ENCODE peak calls at places on chromosomes 11 and 22, in six cellular contexts. J is nephron progenitor cell, A is GM10248, L is endothelial cell, X is epithelial cell of esophagus, R is OCI-LY7. G is an unnamed sample.

GRCh38 chr22:24380220-24381218 is 46.9 kb upstream of the ADORA2A start:
- DNase-seq in J (no peak), L (no peak), A (no peak), X (no peak), R (no peak), G (no peak)

GRCh38 chr22:32788884-32789624 is 12.5 kb upstream of the TIMP3 start:
- DNase-seq in R (no peak), L (no peak), X (no peak), J (no peak), A (no peak), G (no peak)

GRCh38 chr11:62889484-62890437 is 9.1 kb downstream of the SLC3A2 start:
- DNase-seq in L (no peak), A (no peak), R (no peak), X (no peak), J (peak), G (no peak)

GRCh38 chr11:12900496-12900895 is 108.6 kb upstream of the RASSF10 start:
- DNase-seq in J (no peak), L (no peak), A (no peak), X (peak), R (no peak), G (no peak)

GRCh38 chr11:114259124-114259526 is 37.1 kb upstream of the NNMT start:
- DNase-seq in A (no peak), J (no peak), R (peak), L (no peak), X (peak), G (no peak)

GRCh38 chr11:19087658-19088057 is 27.1 kb upstream of the MRGPRX2 start:
- DNase-seq in A (no peak), J (no peak), R (no peak), L (no peak), X (peak), G (no peak)

GRCh38 chr22:31846161-31847115 is 92.6 kb downstream of the DEPDC5 start:
- DNase-seq in L (no peak), J (no peak), X (no peak), A (peak), R (peak), G (peak)

GRCh38 chr11:77294040-77294439 is 7.4 kb downstream of the GDPD4 start:
- DNase-seq in A (no peak), R (no peak), J (no peak), X (no peak), L (no peak), G (no peak)

GRCh38 chr11:33944693-33945424 is 53.0 kb upstream of the LMO2 start:
- DNase-seq in X (no peak), R (no peak), A (no peak), J (no peak), L (no peak), G (no peak)

GRCh38 chr11:120522021-120522420 is 10.5 kb downstream of the GRIK4 start:
- DNase-seq in A (no peak), J (no peak), X (no peak), R (no peak), L (no peak), G (no peak)

GRCh38 chr11:68337399-68337835 is 25.0 kb downstream of the LRP5 start:
- DNase-seq in J (no peak), X (peak), A (no peak), L (no peak), R (no peak), G (no peak)

GRCh38 chr11:23123766-23124165 is 263.5 kb upstream of the CCDC179 start:
- DNase-seq in J (no peak), X (peak), L (no peak), A (no peak), R (no peak), G (no peak)

GRCh38 chr11:68724293-68724692 is 27.0 kb downstream of the TESMIN start:
- DNase-seq in R (no peak), A (no peak), L (no peak), J (no peak), X (no peak), G (no peak)

GRCh38 chr11:72584933-72585597 is 89.2 kb downstream of the PDE2A start:
- DNase-seq in R (no peak), A (no peak), L (no peak), X (no peak), J (no peak), G (no peak)

GRCh38 chr11:85826096-85826855 is 15.3 kb upstream of the SYTL2 start:
- DNase-seq in X (peak), J (peak), R (peak), A (peak), L (peak), G (no peak)

GRCh38 chr11:22461626-22462025 is 123.4 kb downstream of the SLC17A6 start:
- DNase-seq in L (no peak), R (no peak), A (no peak), J (no peak), X (peak), G (no peak)

GRCh38 chr11:32919338-32919737 is 26.7 kb downstream of the QSER1 start:
- DNase-seq in A (no peak), R (no peak), X (no peak), L (no peak), J (no peak), G (no peak)

GRCh38 chr11:96230686-96231085 is 112.3 kb downstream of the MAML2 start:
- DNase-seq in L (no peak), R (no peak), J (no peak), A (no peak), X (no peak), G (no peak)

GRCh38 chr11:133663135-133663534 is 130.8 kb upstream of the OPCML start:
- DNase-seq in A (no peak), L (no peak), X (no peak), R (no peak), J (no peak), G (no peak)

GRCh38 chr22:36470994-36471331 is 10.5 kb downstream of the TXN2 start:
- DNase-seq in X (peak), L (no peak), A (no peak), J (no peak), R (no peak), G (no peak)

DNA sequence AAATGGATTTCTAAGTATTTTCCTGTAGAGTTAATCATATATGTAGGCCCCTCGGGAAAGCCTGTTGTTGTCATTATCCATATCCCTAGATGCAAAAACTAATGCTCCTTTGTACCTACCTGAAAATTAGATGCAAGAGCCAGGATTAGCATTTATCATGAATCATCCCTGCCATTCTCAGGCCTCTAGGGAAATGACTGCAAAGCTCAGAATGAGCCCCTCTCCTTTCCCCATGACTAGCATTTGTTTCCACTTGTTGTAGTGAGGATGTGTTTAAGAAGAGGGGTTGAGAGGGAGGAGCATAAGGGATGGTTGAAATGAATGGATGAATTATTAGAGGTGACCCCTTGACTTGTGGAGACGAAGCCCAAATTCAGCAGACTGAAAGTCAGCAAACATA is 537.9 kb downstream of the NTM start:
- DNase-seq in L (no peak), R (no peak), J (no peak), X (peak), A (no peak), G (no peak)
- TF ChIP-seq CTCF in L (no peak), R (no peak), J (no peak), X (no peak), A (no peak), G (no peak)

GRCh38 chr11:38577769-38578168 is 1979.7 kb upstream of the RAG2 start:
- DNase-seq in X (no peak), L (no peak), J (no peak), A (no peak), R (no peak), G (no peak)
- TF ChIP-seq CTCF in X (no peak), L (no peak), J (no peak), A (no peak), R (no peak), G (no peak)

GRCh38 chr11:60078742-60079141 is 9.7 kb upstream of the MS4A2 start:
- DNase-seq in X (no peak), R (no peak), A (no peak), L (no peak), J (no peak), G (no peak)
- TF ChIP-seq CTCF in X (no peak), R (no peak), A (no peak), L (no peak), J (no peak), G (no peak)

DNA sequence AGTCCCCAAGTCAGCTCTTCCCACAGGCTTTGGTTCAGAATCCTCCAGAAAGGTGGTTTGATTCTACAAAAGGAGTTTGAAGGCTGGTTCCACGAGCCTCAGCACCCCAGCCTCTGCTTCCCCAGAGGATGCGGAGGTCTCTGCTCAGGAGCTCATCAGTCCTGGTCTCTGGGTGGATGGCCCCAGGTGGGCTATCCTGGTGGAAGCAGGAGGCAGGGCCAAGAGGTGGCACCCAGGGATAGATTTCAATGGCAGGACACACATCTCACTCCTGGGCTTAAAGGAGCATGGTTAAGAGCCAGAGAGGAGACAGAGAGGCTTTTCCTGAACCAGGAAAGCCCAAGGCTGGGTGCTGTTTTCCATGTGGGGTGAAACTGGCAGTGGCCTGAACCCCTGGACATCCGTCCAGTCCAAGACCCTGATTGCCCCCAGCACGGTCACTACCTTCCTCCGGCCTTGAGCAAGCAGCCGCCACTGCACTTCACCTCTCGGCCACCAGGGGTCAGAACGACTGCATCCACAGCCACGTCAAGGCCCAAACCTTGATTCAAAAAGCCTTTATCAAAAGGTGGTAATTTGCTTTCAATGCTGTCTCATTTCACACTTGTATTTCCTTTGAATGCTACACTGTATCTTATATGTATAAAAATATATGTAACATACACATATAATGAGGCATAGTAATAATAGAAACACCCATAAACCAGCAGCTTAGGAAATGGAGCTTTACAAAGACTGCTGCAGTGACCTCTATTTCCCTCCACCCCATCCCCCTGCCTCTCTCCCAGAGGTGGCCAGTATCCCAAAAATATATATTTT is 19.3 kb upstream of the FXYD2 start:
- DNase-seq in L (peak), J (peak), X (peak), A (peak), R (peak), G (peak)
- TF ChIP-seq CTCF in L (peak), J (peak), X (peak), A (peak), R (peak), G (peak)

GRCh38 chr22:19559324-19559811 is 35.2 kb upstream of the CLDN5 start:
- DNase-seq in X (peak), R (no peak), J (no peak), A (no peak), L (no peak), G (no peak)
- TF ChIP-seq CTCF in X (peak), R (no peak), J (no peak), A (no peak), L (no peak), G (no peak)

GRCh38 chr22:39518996-39519680 is 1.2 kb upstream of the ATF4 start:
- DNase-seq in X (no peak), L (no peak), A (no peak), J (no peak), R (peak), G (peak)
- TF ChIP-seq CTCF in X (no peak), L (no peak), A (no peak), J (no peak), R (no peak), G (no peak)

GRCh38 chr11:61265357-61265756 is 24.4 kb downstream of the PGA5 start:
- DNase-seq in X (no peak), L (no peak), R (no peak), A (no peak), J (no peak), G (no peak)
- TF ChIP-seq CTCF in X (no peak), L (no peak), R (no peak), A (no peak), J (no peak), G (no peak)

DNA sequence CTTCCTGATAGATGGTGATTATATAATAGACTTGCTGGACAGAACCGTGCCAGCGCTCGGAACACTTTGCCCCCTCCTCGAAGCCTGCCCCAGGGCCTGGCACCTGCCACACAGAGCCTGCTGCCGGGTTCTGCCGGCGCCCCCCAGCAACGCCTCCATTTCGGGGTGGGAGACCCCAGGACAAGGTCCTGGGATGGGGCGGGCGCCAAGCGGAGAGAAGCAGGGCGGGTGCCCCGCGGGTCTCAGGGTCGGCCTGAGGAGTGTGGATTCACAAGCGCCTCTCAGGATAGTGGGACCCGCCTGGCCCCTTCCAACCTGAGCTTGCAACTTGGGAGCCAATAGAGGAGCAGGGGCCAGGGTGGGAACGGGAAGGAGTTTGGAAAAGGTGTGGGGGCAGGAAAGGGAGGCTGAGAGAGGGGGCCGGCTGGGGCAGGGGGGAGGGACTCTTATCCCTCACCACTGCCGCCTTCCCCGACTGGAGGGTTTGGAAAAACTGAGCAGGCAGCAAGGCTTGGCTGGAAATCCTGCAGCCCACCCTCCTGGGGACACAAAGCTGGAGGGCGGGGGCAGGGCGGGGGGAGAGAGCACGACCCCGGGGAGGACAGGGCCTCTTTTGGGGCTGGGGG is 3.3 kb upstream of the BCL9L start:
- DNase-seq in L (peak), R (peak), X (peak), A (no peak), J (peak), G (no peak)
- TF ChIP-seq CTCF in L (no peak), R (no peak), X (no peak), A (no peak), J (no peak), G (no peak)

DNA sequence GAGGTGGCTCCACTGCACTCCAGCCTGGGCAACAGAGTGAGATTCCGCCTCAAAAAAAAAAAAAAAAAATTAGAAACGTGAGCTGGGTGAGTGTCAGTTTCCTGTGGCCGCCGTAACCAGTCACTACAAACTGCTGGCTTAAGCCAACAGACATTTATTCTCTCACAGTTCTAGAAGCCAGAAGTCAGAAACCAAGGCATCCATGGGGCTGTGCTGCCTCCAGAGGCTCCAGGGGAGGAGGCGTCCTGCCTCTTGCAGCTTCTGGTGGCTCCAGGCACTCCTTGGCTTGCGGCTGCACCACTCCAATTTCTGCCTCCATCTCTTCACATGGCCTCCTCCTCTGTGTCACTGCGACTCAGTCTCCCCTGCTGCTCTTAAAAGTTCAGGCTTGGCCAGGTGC is 11.1 kb upstream of the KIAA0930 start:
- DNase-seq in A (no peak), X (no peak), J (no peak), L (no peak), R (no peak), G (no peak)
- TF ChIP-seq CTCF in A (no peak), X (no peak), J (no peak), L (no peak), R (no peak), G (no peak)

GRCh38 chr11:897226-898159 is 13.1 kb downstream of the CHID1 start:
- DNase-seq in A (no peak), J (no peak), L (no peak), R (no peak), X (no peak), G (no peak)

GRCh38 chr11:899724-900123 is 10.9 kb downstream of the CHID1 start:
- DNase-seq in X (no peak), R (no peak), J (no peak), L (no peak), A (no peak), G (no peak)

GRCh38 chr11:898160-898517 is 12.5 kb downstream of the CHID1 start:
- DNase-seq in X (peak), A (no peak), R (no peak), L (no peak), J (peak), G (no peak)

GRCh38 chr11:900545-900944 is 10.1 kb downstream of the CHID1 start:
- DNase-seq in X (no peak), L (no peak), J (no peak), A (no peak), R (no peak), G (no peak)

DNA sequence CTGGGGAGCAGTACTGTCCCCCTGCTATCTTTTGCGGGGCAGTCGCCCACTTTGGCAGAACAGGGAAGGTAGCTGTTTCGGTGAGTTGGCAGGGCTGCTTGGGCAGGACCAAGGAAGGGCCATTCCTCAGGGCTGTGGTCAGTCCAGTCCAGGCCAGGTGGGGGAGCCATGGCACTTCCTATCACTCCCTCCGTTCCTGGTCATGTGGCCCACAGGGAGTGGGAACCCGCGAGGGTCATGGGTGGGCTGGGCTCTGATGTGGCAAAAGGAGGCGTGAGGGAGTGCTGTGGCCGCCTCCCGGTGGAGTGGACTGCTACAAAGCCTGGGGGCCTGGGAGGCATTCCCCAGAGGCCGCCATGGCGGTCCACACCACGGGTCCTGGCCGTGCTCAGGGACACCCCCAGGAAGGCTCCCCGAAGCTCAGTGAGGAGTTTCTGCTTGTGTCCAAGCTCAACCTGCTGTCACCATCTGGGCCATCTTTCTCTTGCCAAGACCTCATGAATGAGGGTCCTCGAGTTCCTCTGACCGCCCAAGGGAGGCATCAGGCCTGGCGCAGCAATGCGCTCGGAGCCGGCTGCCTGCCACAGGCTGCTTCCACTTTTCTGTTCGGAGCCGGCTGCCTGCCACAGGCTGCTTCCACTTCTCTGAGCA is 11.9 kb downstream of the CHID1 start:
- DNase-seq in R (no peak), X (no peak), L (peak), A (no peak), J (peak), G (no peak)
- TF ChIP-seq CTCF in R (no peak), X (no peak), L (no peak), A (no peak), J (peak), G (no peak)